ENCODE peak calls at places on chromosomes 1 and 21, in eight cellular contexts. E is endothelial cell, V is cardiac muscle cell, H is neural crest cell, D is GM12878, S is RWPE1, C is GM13976, G is AG09309. I is an unnamed sample.

GRCh38 chr1:98783821-98784220 is 122.3 kb downstream of the SNX7 start:
- DNase-seq in V (no peak), G (no peak), S (no peak), H (no peak), E (no peak), C (no peak), D (no peak), I (no peak)

GRCh38 chr1:3756394-3756793 is 4.1 kb downstream of the CCDC27 start:
- DNase-seq in H (no peak), G (no peak), C (no peak), E (no peak), S (no peak), D (no peak), V (no peak), I (no peak)

GRCh38 chr1:208047975-208048374 is 137.1 kb upstream of the CD34 start:
- DNase-seq in G (no peak), D (no peak), C (no peak), H (no peak), S (no peak), E (no peak), V (no peak), I (no peak)

GRCh38 chr1:20349561-20349960 is 58.9 kb downstream of the VWA5B1 start:
- DNase-seq in C (no peak), G (no peak), H (no peak), D (no peak), S (no peak), E (no peak), V (no peak), I (no peak)

GRCh38 chr1:66266350-66266749 is 267.6 kb upstream of the SGIP1 start:
- DNase-seq in V (no peak), H (no peak), D (no peak), G (no peak), C (no peak), S (peak; percentile 14), E (no peak), I (no peak)

GRCh38 chr1:30416221-30416820 is 307.1 kb downstream of the MATN1 start:
- DNase-seq in S (no peak), H (peak; percentile 0), D (no peak), E (no peak), C (peak; percentile 16), G (no peak), V (no peak), I (no peak)

GRCh38 chr1:111205724-111206070 is 5.3 kb upstream of the DENND2D start:
- DNase-seq in S (no peak), V (no peak), G (no peak), D (no peak), C (no peak), E (no peak), H (no peak), I (no peak)

GRCh38 chr1:214603819-214604252 is 841 bp downstream of the CENPF start:
- DNase-seq in C (peak; percentile 25), H (no peak), G (no peak), V (peak; percentile 13), D (no peak), E (no peak), S (no peak), I (peak; percentile 13)

GRCh38 chr1:159945483-159946241 is at the start of gene IGSF9:
- DNase-seq in S (peak; percentile 97), C (peak; percentile 77), G (no peak), E (peak; percentile 88), D (no peak), H (peak; percentile 89), V (peak; percentile 95), I (peak; percentile 86)

GRCh38 chr1:222454782-222455181 is 93.1 kb downstream of the HHIPL2 start:
- DNase-seq in C (no peak), S (peak; percentile 35), G (peak; percentile 42), E (no peak), D (no peak), V (no peak), H (no peak), I (no peak)

GRCh38 chr1:156153362-156153761 is at the start of gene SEMA4A:
- DNase-seq in D (no peak), H (no peak), V (no peak), G (no peak), C (no peak), S (peak; percentile 87), E (no peak), I (no peak)

GRCh38 chr1:216422821-216423529 is at the start of gene USH2A:
- DNase-seq in G (no peak), D (no peak), C (no peak), V (peak; percentile 42), H (peak; percentile 6), S (no peak), E (no peak), I (no peak)

GRCh38 chr1:224262373-224263054 is 67.5 kb downstream of the NVL start:
- DNase-seq in V (no peak), S (no peak), G (no peak), E (no peak), H (no peak), D (no peak), C (no peak), I (no peak)

GRCh38 chr1:55747285-55747890 is 532.2 kb upstream of the USP24 start:
- DNase-seq in C (no peak), G (no peak), E (no peak), H (no peak), V (no peak), D (no peak), S (no peak), I (no peak)

GRCh38 chr1:236204656-236205055 is 62.3 kb downstream of the GPR137B start:
- DNase-seq in S (no peak), E (no peak), V (no peak), H (no peak), G (no peak), C (no peak), D (no peak), I (no peak)

GRCh38 chr21:40383951-40384350 is 463.0 kb downstream of the DSCAM start:
- DNase-seq in V (no peak), D (no peak), C (no peak), S (no peak), H (no peak), E (no peak), G (no peak), I (no peak)

GRCh38 chr21:41768371-41769042 is 1.7 kb upstream of the RIPK4 start:
- DNase-seq in G (peak; percentile 68), E (peak; percentile 72), S (peak; percentile 70), V (peak; percentile 66), H (no peak), C (peak; percentile 35), D (no peak), I (peak; percentile 36)
- TF ChIP-seq CTCF in G (peak; percentile 67), E (no peak), S (no peak), V (peak; percentile 50), H (peak; percentile 54), C (no peak), D (peak; percentile 13), I (no peak)

GRCh38 chr1:33735624-33736023 is 128.3 kb upstream of the HMGB4 start:
- DNase-seq in V (peak; percentile 18), H (no peak), D (no peak), S (peak; percentile 11), E (no peak), C (no peak), G (peak; percentile 18), I (no peak)
- TF ChIP-seq CTCF in V (no peak), H (peak; percentile 37), D (no peak), S (no peak), E (peak; percentile 39), C (no peak), G (peak; percentile 35), I (no peak)

DNA sequence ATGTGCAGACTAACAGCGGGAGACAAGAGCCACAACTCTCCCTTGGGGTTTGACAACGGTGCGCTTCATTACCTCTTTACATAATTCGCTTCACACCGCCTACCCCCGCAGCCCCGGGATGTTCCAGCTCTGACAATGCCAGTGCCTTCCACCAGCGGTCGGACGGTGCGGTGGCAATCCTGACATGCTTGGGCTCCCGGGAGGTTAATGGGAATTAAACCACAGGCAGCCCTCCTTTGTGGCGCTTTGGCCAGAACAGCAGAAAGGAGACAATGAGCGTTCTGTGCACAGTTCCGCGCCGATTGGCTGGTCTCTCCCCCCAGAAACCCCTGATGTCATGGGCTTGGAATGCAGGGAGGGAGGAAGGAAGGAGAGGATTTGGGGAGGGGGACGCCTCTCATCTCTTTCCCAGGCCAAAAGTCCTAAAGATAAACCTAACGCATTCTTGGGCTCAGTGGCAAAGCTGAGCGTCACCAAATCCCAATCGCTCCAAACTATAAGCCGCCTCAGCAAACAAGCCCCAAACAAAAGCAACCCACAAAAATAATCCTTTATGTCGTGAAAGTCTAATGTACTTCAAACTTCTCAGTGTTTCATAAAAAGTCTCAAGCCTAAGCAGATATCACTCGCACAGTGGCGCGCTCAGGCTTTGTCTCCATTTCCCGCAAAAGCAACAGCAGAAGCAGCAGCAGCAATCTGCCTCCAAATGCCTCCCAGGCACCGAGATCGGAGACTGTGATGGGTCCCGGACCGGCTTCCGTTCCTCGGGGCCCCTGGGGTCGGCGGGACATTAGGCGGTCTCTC is 1.1 kb downstream of the CNN3 start:
- DNase-seq in H (peak; percentile 81), E (peak; percentile 78), G (no peak), C (peak; percentile 45), S (peak; percentile 81), V (peak; percentile 88), D (peak; percentile 5), I (peak; percentile 53)
- TF ChIP-seq CTCF in H (no peak), E (no peak), G (no peak), C (no peak), S (no peak), V (no peak), D (no peak), I (no peak)

GRCh38 chr1:170790175-170790574 is 126.2 kb downstream of the PRRX1 start:
- DNase-seq in D (no peak), S (no peak), G (no peak), C (no peak), V (no peak), H (no peak), E (no peak), I (no peak)
- TF ChIP-seq CTCF in D (no peak), S (no peak), G (peak; percentile 23), C (no peak), V (no peak), H (no peak), E (no peak), I (no peak)